ENCODE peak calls at places on chromosomes 13 and 19, in seven cellular contexts. J, G, I, N, T, C and E are unnamed samples.

GRCh38 chr19:45863840-45864628 is at the start of gene FOXA3:
- DNase-seq in J (peak), G (peak), I (peak), N (peak), T (peak), C (no peak), E (no peak)

GRCh38 chr19:54254195-54254906 is 2.7 kb downstream of the LILRB5 start:
- DNase-seq in J (no peak), G (no peak), I (no peak), N (no peak), T (no peak), C (no peak), E (no peak)

GRCh38 chr19:8532170-8532569 is 18.2 kb upstream of the ZNF414 start:
- DNase-seq in J (peak), G (no peak), I (no peak), N (no peak), T (no peak), C (no peak), E (no peak)

GRCh38 chr13:48511621-48512232 is 21.2 kb downstream of the RCBTB2 start:
- DNase-seq in J (no peak), G (no peak), I (no peak), N (no peak), T (no peak), C (no peak), E (no peak)

GRCh38 chr19:54724142-54724541 is at the start of gene KIR3DL3:
- DNase-seq in J (no peak), G (no peak), I (no peak), N (no peak), T (no peak), C (no peak), E (no peak)

GRCh38 chr19:18379803-18380747 is 5.9 kb upstream of the GDF15 start:
- DNase-seq in J (peak), G (peak), I (peak), N (peak), T (peak), C (peak), E (peak)

GRCh38 chr19:32829345-32829896 is 40.1 kb downstream of the SLC7A9 start:
- DNase-seq in J (no peak), G (no peak), I (no peak), N (no peak), T (no peak), C (no peak), E (no peak)

GRCh38 chr13:46386996-46387851 is at the start of gene RUBCNL:
- DNase-seq in J (no peak), G (no peak), I (no peak), N (peak), T (no peak), C (no peak), E (no peak)

GRCh38 chr19:10895920-10896319 is 24.6 kb downstream of the CARM1 start:
- DNase-seq in J (no peak), G (no peak), I (no peak), N (no peak), T (no peak), C (no peak), E (no peak)
- TF ChIP-seq CTCF in J (peak), G (no peak), I (no peak), N (no peak), T (no peak), C (no peak), E (no peak)

DNA sequence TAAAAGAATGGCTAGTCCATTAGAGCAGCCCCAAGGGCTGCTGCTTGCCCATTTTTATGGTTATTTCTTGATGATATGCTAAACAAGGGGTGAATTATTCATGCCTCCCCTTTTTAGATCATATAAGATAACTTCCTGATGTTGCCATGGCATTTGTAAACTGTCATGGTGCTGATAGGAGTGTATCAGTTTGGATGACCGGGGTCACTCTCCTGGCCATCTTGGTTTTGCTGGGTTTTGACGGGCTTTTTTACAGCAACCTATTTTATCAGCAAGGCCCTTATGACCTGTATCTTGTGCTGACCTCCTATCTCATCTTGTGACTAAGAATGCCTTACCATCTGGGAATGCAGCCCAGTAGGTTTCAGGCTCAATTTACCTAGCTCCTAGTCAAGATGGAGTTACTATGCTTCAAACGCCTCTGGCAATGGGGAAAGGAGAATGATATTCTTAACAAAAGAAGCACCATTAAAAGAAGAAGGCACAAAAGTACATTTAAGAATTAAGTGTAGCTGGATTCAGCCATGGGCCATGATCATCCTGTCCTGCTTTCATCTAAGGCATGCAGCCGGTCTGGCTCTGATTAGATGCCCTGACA is 1156.0 kb downstream of the PCDH9 start:
- DNase-seq in J (no peak), G (no peak), I (no peak), N (no peak), T (no peak), C (no peak), E (no peak)
- TF ChIP-seq EP300 in J (no peak), G (no peak), I (no peak), N (no peak), T (no peak), C (no peak), E (no peak)

GRCh38 chr19:33904681-33905080 is 108.0 kb downstream of the KCTD15 start:
- DNase-seq in J (peak), G (no peak), I (peak), N (no peak), T (no peak), C (no peak), E (no peak)
- TF ChIP-seq POLR2A in J (no peak), G (no peak), I (no peak), N (no peak), T (no peak), C (no peak), E (no peak)

DNA sequence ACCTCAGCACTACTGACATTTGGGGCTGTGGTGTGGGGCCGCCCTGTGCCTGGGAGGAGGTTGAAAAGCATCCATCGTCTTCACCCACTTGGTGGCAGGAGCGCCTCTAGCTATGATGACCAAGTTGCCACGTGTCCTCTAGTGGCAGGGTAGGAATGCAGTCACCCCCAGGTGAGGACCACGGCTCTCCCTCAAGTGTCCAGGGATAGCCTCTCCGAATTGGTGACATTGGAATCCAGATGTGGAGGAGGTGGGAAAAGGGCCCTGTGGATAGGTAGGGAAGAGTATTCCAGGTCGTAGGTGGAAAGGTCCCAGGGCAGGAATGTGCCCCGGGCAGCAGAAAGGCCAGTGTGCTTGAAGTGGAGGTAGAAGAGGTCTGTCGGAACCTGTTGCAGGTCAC is 37.6 kb downstream of the ARHGEF18 start:
- DNase-seq in J (no peak), G (peak), I (no peak), N (no peak), T (no peak), C (no peak), E (no peak)
- TF ChIP-seq CTCF in J (peak), G (peak), I (no peak), N (no peak), T (no peak), C (no peak), E (no peak)